ENCODE peak calls at places on chromosome 12, in ten cellular contexts. Q is pancreas, L is lower leg skin, K is neural crest cell, A is stomach, F is GM12865, B is HL-60, E is H9, C is fibroblast of pulmonary artery, N is endothelial cell. U is an unnamed sample.

GRCh38 chr12:57723630-57723962 is 14.9 kb downstream of the AGAP2 start:
- DNase-seq in Q (no peak), L (no peak), K (no peak), A (no peak), F (no peak), B (no peak), E (no peak), C (no peak), N (no peak), U (no peak)

GRCh38 chr12:47591795-47592194 is 114.0 kb downstream of the RPAP3 start:
- DNase-seq in Q (no peak), L (no peak), K (no peak), A (no peak), F (no peak), B (no peak), E (no peak), C (no peak), N (no peak), U (no peak)

GRCh38 chr12:91289881-91290280 is 107.3 kb upstream of the DCN start:
- DNase-seq in Q (no peak), L (no peak), K (no peak), A (no peak), F (no peak), B (no peak), E (no peak), C (no peak), N (no peak), U (no peak)

GRCh38 chr12:25794580-25794979 is 163.9 kb upstream of the RASSF8 start:
- DNase-seq in Q (no peak), L (no peak), K (no peak), A (no peak), F (no peak), B (no peak), E (no peak), C (peak; percentile 35), N (no peak), U (no peak)

GRCh38 chr12:115375188-115375991 is 691.4 kb upstream of the TBX3 start:
- DNase-seq in Q (no peak), L (no peak), K (no peak), A (no peak), F (peak; percentile 88), B (no peak), E (no peak), C (peak; percentile 67), N (no peak), U (peak; percentile 19)

GRCh38 chr12:89350661-89351488 is 1.4 kb downstream of the DUSP6 start:
- DNase-seq in Q (no peak), L (no peak), K (no peak), A (no peak), F (peak; percentile 53), B (no peak), E (no peak), C (peak; percentile 59), N (no peak), U (peak; percentile 37)

GRCh38 chr12:24378548-24379011 is 429.1 kb upstream of the SOX5 start:
- DNase-seq in Q (no peak), L (no peak), K (no peak), A (no peak), F (no peak), B (no peak), E (no peak), C (no peak), N (no peak), U (no peak)

GRCh38 chr12:116473416-116473815 is 85.8 kb upstream of the MAP1LC3B2 start:
- DNase-seq in Q (no peak), L (no peak), K (no peak), A (no peak), F (no peak), B (no peak), E (no peak), C (no peak), N (no peak), U (no peak)

GRCh38 chr12:2418579-2418978 is 365.8 kb downstream of the CACNA1C start:
- DNase-seq in Q (no peak), L (no peak), K (no peak), A (no peak), F (no peak), B (no peak), E (no peak), C (no peak), N (no peak), U (no peak)

GRCh38 chr12:57552692-57553321 is 3.0 kb downstream of the KIF5A start:
- DNase-seq in Q (no peak), L (no peak), K (no peak), A (no peak), F (no peak), B (no peak), E (no peak), C (no peak), N (no peak), U (no peak)

DNA sequence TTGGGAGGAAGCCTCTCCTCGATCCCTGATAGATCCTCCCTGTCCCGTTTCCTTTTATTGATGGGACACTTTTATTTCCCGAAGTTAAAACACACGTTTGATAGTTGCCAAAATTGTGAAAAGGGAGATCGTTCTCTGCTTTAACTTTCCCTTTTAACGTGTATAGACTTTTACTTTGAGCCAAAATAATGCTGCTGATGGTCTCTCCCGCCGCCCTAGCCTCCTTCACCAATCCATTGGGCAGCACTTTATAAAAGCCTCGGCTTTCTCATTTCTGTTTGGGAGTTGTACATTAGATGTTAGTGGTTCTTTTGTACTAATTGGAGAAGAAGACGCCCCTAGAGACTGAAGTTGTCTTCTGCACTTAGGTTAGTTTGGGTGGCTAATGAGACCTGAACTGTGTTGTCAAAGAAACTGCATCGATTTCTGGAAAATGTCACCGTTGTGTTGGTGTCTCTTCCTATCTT is 1.4 kb downstream of the TMTC2 start:
- DNase-seq in Q (no peak), L (no peak), K (no peak), A (no peak), F (peak; percentile 41), B (no peak), E (no peak), C (peak; percentile 19), N (no peak), U (no peak)
- TF ChIP-seq CTCF in Q (no peak), L (no peak), K (peak; percentile 36), A (no peak), F (no peak), B (peak; percentile 12), E (no peak), C (peak; percentile 19), N (peak; percentile 14), U (peak; percentile 32)

DNA sequence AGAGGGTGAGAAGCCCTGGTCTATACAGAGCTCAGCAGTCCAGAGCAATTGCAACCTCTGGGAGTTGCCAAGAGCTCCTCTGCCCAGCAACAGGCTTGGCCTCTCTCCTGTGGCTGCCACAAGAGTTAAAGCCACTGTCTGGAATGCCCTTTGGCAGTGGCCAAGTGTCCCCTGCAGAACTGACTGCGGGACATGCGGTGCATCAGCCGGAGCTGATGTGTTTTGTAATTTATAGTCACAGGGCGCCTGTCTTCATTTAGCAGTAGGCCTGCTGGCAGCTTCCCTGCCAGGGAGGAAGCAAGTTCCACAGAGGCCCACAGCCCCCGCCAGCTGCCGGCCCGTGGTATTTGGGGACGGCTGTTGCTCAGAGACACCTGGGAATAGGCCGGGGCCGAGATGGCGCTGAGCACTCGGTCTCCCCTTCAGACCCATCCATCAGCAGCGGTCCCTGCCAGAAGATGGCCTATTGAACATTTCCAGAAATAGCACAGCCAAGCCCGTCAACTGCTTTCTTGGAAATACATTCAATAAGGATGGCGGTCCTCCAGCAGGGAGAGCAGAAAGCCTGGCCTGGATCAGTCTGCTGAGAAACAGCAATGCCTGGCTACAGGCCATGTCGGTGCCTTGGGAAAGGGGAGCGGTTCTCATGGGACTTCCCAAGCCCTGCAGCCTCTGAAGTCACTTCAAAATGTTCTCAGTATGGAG is 217.4 kb downstream of the CRADD start:
- DNase-seq in Q (peak; percentile 46), L (peak; percentile 68), K (no peak), A (no peak), F (no peak), B (no peak), E (no peak), C (peak; percentile 83), N (no peak), U (no peak)
- TF ChIP-seq CTCF in Q (no peak), L (no peak), K (no peak), A (no peak), F (no peak), B (no peak), E (no peak), C (no peak), N (no peak), U (no peak)

DNA sequence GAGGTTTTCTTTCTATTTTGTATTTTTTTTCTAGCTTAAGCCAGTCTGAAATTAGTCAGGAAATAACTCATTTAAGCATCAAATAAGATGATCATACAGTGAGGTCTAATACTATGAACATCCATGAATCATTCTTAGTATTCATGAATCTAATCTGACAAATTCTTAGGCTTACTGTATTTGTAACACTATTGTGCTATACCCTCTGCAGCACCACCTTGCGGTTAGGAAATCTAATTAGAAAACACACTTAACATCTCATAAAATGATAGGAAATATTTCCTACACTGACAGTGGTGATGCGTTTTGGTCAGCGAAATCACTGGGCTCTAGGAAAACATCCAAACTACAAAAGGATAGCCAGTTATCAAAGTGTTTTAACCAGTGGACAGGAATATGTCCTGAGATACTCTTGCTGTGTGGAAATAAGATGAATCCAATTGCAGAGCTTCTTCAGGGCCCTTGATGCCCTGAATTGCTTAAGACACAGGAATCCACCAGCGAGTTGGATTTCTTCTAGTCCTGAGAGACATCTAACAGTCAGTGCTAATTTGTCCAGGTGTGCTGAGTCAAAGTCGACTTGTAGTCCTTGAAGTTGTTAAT is 109.3 kb upstream of the MYF6 start:
- DNase-seq in Q (no peak), L (no peak), K (no peak), A (no peak), F (no peak), B (no peak), E (no peak), C (peak; percentile 81), N (peak; percentile 20), U (peak; percentile 1)
- TF ChIP-seq CTCF in Q (no peak), L (no peak), K (peak; percentile 59), A (no peak), F (no peak), B (no peak), E (peak; percentile 69), C (peak; percentile 64), N (peak; percentile 29), U (no peak)

GRCh38 chr12:15602051-15602672 is 187.0 kb downstream of the EPS8 start:
- DNase-seq in Q (no peak), L (no peak), K (no peak), A (no peak), F (no peak), B (no peak), E (no peak), C (no peak), N (no peak), U (no peak)

GRCh38 chr12:15600223-15600935 is 188.8 kb downstream of the EPS8 start:
- DNase-seq in Q (no peak), L (no peak), K (no peak), A (no peak), F (no peak), B (no peak), E (no peak), C (no peak), N (no peak), U (no peak)

GRCh38 chr12:15601210-15601800 is 187.9 kb downstream of the EPS8 start:
- DNase-seq in Q (no peak), L (no peak), K (no peak), A (no peak), F (no peak), B (no peak), E (no peak), C (peak; percentile 82), N (no peak), U (no peak)

GRCh38 chr12:15605886-15606590 is 183.2 kb downstream of the EPS8 start:
- DNase-seq in Q (no peak), L (no peak), K (no peak), A (no peak), F (no peak), B (no peak), E (no peak), C (no peak), N (no peak), U (no peak)

GRCh38 chr12:15603461-15604085 is 185.6 kb downstream of the EPS8 start:
- DNase-seq in Q (no peak), L (no peak), K (no peak), A (no peak), F (no peak), B (no peak), E (no peak), C (no peak), N (no peak), U (no peak)
- TF ChIP-seq CTCF in Q (no peak), L (no peak), K (no peak), A (no peak), F (no peak), B (no peak), E (no peak), C (no peak), N (no peak), U (no peak)